ENCODE peak calls at places on chromosomes 16 and 17, in eight cellular contexts. L is neural progenitor cell; W is dorsolateral prefrontal cortex; H is fibroblast of mammary gland; M is AG04450; P is CD8-positive, alpha-beta T cell; B is GM23248; Q is upper lobe of right lung. V is an unnamed sample.
A peak's percentile ranks its signal among the peaks of the same experiment; 100 is the strongest.

GRCh38 chr17:72219136-72219823 is 98.5 kb downstream of the SOX9 start:
- DNase-seq in M (no peak), P (no peak), Q (no peak), H (no peak), B (peak; percentile 17), L (peak; percentile 91), W (no peak), V (no peak)

GRCh38 chr16:57377080-57377841 is 5.0 kb downstream of the CX3CL1 start:
- DNase-seq in P (no peak), L (no peak), H (no peak), M (peak; percentile 79), Q (no peak), W (no peak), B (no peak), V (no peak)

GRCh38 chr16:6122401-6122800 is 1024.8 kb upstream of the EEF2KMT start:
- DNase-seq in W (no peak), M (no peak), B (no peak), H (no peak), P (no peak), Q (no peak), L (peak; percentile 82), V (no peak)

GRCh38 chr17:59765038-59765437 is 57.6 kb downstream of the VMP1 start:
- DNase-seq in Q (no peak), H (no peak), B (no peak), P (no peak), M (no peak), L (no peak), W (no peak), V (no peak)

GRCh38 chr17:76866774-76867577 is 1.2 kb upstream of the MGAT5B start:
- DNase-seq in H (peak; percentile 44), W (no peak), M (no peak), L (no peak), Q (no peak), B (peak; percentile 76), P (no peak), V (no peak)

GRCh38 chr16:8959921-8960787 is 3.6 kb downstream of the USP7 start:
- DNase-seq in Q (no peak), B (peak; percentile 42), M (no peak), W (no peak), H (peak; percentile 23), P (no peak), L (peak; percentile 50), V (no peak)

GRCh38 chr17:42103221-42103954 is 5.1 kb upstream of the ZNF385C start:
- DNase-seq in P (no peak), B (no peak), L (no peak), M (no peak), H (no peak), Q (no peak), W (no peak), V (no peak)

GRCh38 chr16:46688101-46688656 is 799 bp downstream of the VPS35 start:
- DNase-seq in Q (no peak), P (no peak), L (no peak), M (no peak), H (peak; percentile 28), B (no peak), W (no peak), V (no peak)

GRCh38 chr17:16121915-16122314 is 93.4 kb downstream of the NCOR1 start:
- DNase-seq in B (no peak), H (no peak), L (no peak), Q (no peak), M (no peak), P (no peak), W (no peak), V (no peak)

GRCh38 chr17:36123431-36123830 is 19.8 kb downstream of the CCL4 start:
- DNase-seq in L (no peak), M (no peak), P (no peak), H (no peak), Q (no peak), B (no peak), W (no peak), V (no peak)

GRCh38 chr16:57637020-57637419 is 8.6 kb downstream of the ADGRG1 start:
- DNase-seq in H (peak; percentile 17), L (no peak), M (no peak), B (peak; percentile 47), P (no peak), Q (no peak), W (no peak), V (no peak)

GRCh38 chr17:61410555-61411089 is 11.0 kb downstream of the TBX2 start:
- DNase-seq in Q (peak; percentile 87), L (peak; percentile 89), W (peak; percentile 73), P (peak; percentile 64), B (peak; percentile 75), M (peak; percentile 76), H (peak; percentile 84), V (peak; percentile 46)

GRCh38 chr17:73091770-73092517 is 544 bp downstream of the SLC39A11 start:
- DNase-seq in B (peak; percentile 56), H (no peak), M (no peak), L (peak; percentile 71), P (no peak), Q (no peak), W (no peak), V (no peak)

GRCh38 chr16:3112058-3112880 is at the start of gene ZNF205:
- DNase-seq in M (no peak), L (peak; percentile 85), Q (peak; percentile 90), W (peak; percentile 71), P (no peak), H (peak; percentile 73), B (peak; percentile 76), V (no peak)

GRCh38 chr16:88560722-88561484 is 9.3 kb upstream of the ZC3H18 start:
- DNase-seq in W (no peak), Q (no peak), L (peak; percentile 78), H (peak; percentile 20), P (no peak), B (peak; percentile 48), M (no peak), V (no peak)

GRCh38 chr17:64399071-64399766 is 8.6 kb upstream of the PECAM1 start:
- DNase-seq in W (no peak), Q (no peak), M (no peak), L (no peak), H (no peak), P (no peak), B (no peak), V (no peak)

GRCh38 chr17:52827526-52827925 is 669.0 kb upstream of the CA10 start:
- DNase-seq in L (no peak), P (no peak), Q (no peak), B (no peak), W (no peak), M (no peak), H (no peak), V (no peak)

GRCh38 chr16:68732741-68733399 is 4.2 kb upstream of the CDH1 start:
- DNase-seq in L (no peak), B (no peak), H (no peak), P (no peak), Q (no peak), W (no peak), M (no peak), V (no peak)

GRCh38 chr17:55303008-55303493 is 38.3 kb downstream of the HLF start:
- DNase-seq in H (no peak), L (no peak), Q (no peak), P (no peak), B (no peak), M (no peak), W (no peak), V (no peak)

GRCh38 chr16:70746708-70747424 is 54.1 kb downstream of the VAC14 start:
- DNase-seq in H (peak; percentile 96), W (no peak), P (no peak), Q (peak; percentile 85), L (no peak), M (peak; percentile 82), B (peak; percentile 92), V (peak; percentile 88)

GRCh38 chr17:82551779-82552457 is 32.4 kb downstream of the FOXK2 start:
- DNase-seq in B (peak; percentile 84), L (peak; percentile 39), W (peak; percentile 56), Q (peak; percentile 89), H (peak; percentile 69), P (peak; percentile 67), M (peak; percentile 37), V (peak; percentile 50)

GRCh38 chr17:7750321-7750821 is 32.8 kb downstream of the DNAH2 start:
- DNase-seq in H (peak; percentile 84), L (no peak), Q (no peak), M (peak; percentile 55), B (peak; percentile 91), W (no peak), P (no peak), V (no peak)

GRCh38 chr17:59093145-59093701 is 13.5 kb downstream of the TRIM37 start:
- DNase-seq in H (no peak), B (no peak), M (no peak), P (no peak), Q (no peak), W (no peak), L (no peak), V (no peak)

GRCh38 chr16:87948119-87948545 is 3.1 kb upstream of the BANP start:
- DNase-seq in L (no peak), H (no peak), P (no peak), Q (no peak), W (no peak), M (no peak), B (no peak), V (no peak)

GRCh38 chr17:31392002-31392855 is 754 bp downstream of the RAB11FIP4 start:
- DNase-seq in P (no peak), W (no peak), Q (peak; percentile 51), H (no peak), M (no peak), L (peak; percentile 9), B (no peak), V (no peak)

GRCh38 chr16:27859020-27859419 is 204.5 kb downstream of the GSG1L start:
- DNase-seq in W (no peak), B (no peak), H (no peak), Q (peak; percentile 35), L (peak; percentile 58), P (no peak), M (no peak), V (no peak)

GRCh38 chr17:8151120-8151640 is 1.0 kb downstream of the PER1 start:
- DNase-seq in W (peak; percentile 63), M (peak; percentile 63), B (peak; percentile 93), L (peak; percentile 86), Q (peak; percentile 95), P (peak; percentile 87), H (peak; percentile 91), V (peak; percentile 87)

GRCh38 chr16:85328665-85329058 is 216.4 kb upstream of the CIBAR2 start:
- DNase-seq in B (no peak), Q (no peak), P (no peak), W (no peak), M (no peak), L (peak; percentile 95), H (no peak), V (no peak)
- H3K4me3 ChIP-seq in B (no peak overlapping the region), Q (no peak overlapping the region), P (no peak overlapping the region), W (no peak overlapping the region), M (no peak overlapping the region), L (peak overlapping the region; percentile 40), H (no peak overlapping the region), V (no peak overlapping the region)

GRCh38 chr17:19650826-19651225 is 2.3 kb downstream of the ALDH3A2 start:
- DNase-seq in L (no peak), B (peak; percentile 67), H (peak; percentile 49), M (no peak), Q (no peak), P (no peak), W (no peak), V (no peak)
- H3K4me3 ChIP-seq in L (peak overlapping the region; percentile 79), B (peak overlapping the region; percentile 83), H (no peak overlapping the region), M (no peak overlapping the region), Q (peak overlapping the region; percentile 74), P (no peak overlapping the region), W (peak overlapping the region; percentile 71), V (no peak overlapping the region)

GRCh38 chr16:66857437-66857836 is 13.2 kb downstream of the CA7 start:
- DNase-seq in Q (no peak), W (no peak), L (no peak), P (no peak), B (no peak), M (no peak), H (no peak), V (no peak)
- H3K4me3 ChIP-seq in Q (no peak overlapping the region), W (no peak overlapping the region), L (no peak overlapping the region), P (no peak overlapping the region), B (no peak overlapping the region), M (no peak overlapping the region), H (no peak overlapping the region), V (no peak overlapping the region)

GRCh38 chr17:4310349-4311060 is 46.7 kb upstream of the ANKFY1 start:
- DNase-seq in W (peak; percentile 71), B (peak; percentile 15), M (no peak), L (no peak), Q (no peak), P (no peak), H (peak; percentile 19), V (no peak)
- H3K4me3 ChIP-seq in W (peak overlapping the region; percentile 24), B (no peak overlapping the region), M (no peak overlapping the region), L (no peak overlapping the region), Q (no peak overlapping the region), P (no peak overlapping the region), H (no peak overlapping the region), V (no peak overlapping the region)

V was measured in Jurkat, Clone E6-1.